ENCODE peak calls at places on chromosomes 4 and X, in six cellular contexts. K, R, O, D, M and U are unnamed samples.

GRCh38 chrX:153668423-153669173 is 5.0 kb downstream of the PNCK start:
- DNase-seq in K (no peak), R (no peak), O (no peak), D (no peak), M (no peak), U (no peak)

GRCh38 chr4:185210102-185210981 is 944 bp downstream of the SNX25 start:
- DNase-seq in K (no peak), R (peak; percentile 53), O (peak; percentile 56), D (peak; percentile 57), M (peak; percentile 70), U (peak; percentile 62)

GRCh38 chrX:49183701-49184281 is 2.4 kb downstream of the PRICKLE3 start:
- DNase-seq in K (no peak), R (peak; percentile 48), O (no peak), D (no peak), M (no peak), U (peak; percentile 61)

GRCh38 chr4:138181288-138181687 is 60.9 kb downstream of the SLC7A11 start:
- DNase-seq in K (no peak), R (peak; percentile 28), O (peak; percentile 25), D (no peak), M (peak; percentile 78), U (no peak)

GRCh38 chr4:150297861-150298474 is 219.7 kb downstream of the DCLK2 start:
- DNase-seq in K (no peak), R (peak; percentile 20), O (peak; percentile 78), D (no peak), M (peak; percentile 79), U (peak; percentile 68)

GRCh38 chr4:73317092-73317491 is 58.5 kb upstream of the ANKRD17 start:
- DNase-seq in K (no peak), R (no peak), O (no peak), D (no peak), M (no peak), U (no peak)

GRCh38 chrX:38654302-38654701 is 93.0 kb downstream of the TSPAN7 start:
- DNase-seq in K (no peak), R (no peak), O (peak; percentile 14), D (no peak), M (peak; percentile 19), U (peak; percentile 9)

GRCh38 chr4:53586121-53586816 is 5.0 kb downstream of the LNX1 start:
- DNase-seq in K (no peak), R (no peak), O (peak; percentile 99), D (no peak), M (no peak), U (no peak)

GRCh38 chr4:76753814-76754213 is 144.1 kb downstream of the SOWAHB start:
- DNase-seq in K (peak; percentile 37), R (no peak), O (peak; percentile 98), D (no peak), M (no peak), U (no peak)

GRCh38 chrX:32116047-32116446 is 1044.2 kb upstream of the FTHL17 start:
- DNase-seq in K (no peak), R (no peak), O (no peak), D (no peak), M (no peak), U (peak; percentile 7)

GRCh38 chr4:65865489-65865888 is 195.2 kb upstream of the EPHA5 start:
- DNase-seq in K (no peak), R (no peak), O (no peak), D (no peak), M (peak; percentile 36), U (peak; percentile 12)

GRCh38 chr4:52824603-52825310 is 37.4 kb upstream of the RASL11B start:
- DNase-seq in K (peak; percentile 91), R (peak; percentile 64), O (peak; percentile 85), D (peak; percentile 44), M (no peak), U (no peak)

GRCh38 chrX:120752431-120753128 is 122.7 kb upstream of the C1GALT1C1 start:
- DNase-seq in K (no peak), R (no peak), O (no peak), D (no peak), M (no peak), U (no peak)

GRCh38 chr4:57064811-57065711 is 45.1 kb downstream of the IGFBP7 start:
- DNase-seq in K (no peak), R (peak; percentile 76), O (peak; percentile 98), D (peak; percentile 55), M (peak; percentile 78), U (peak; percentile 19)

GRCh38 chr4:147122697-147123472 is 177.2 kb upstream of the TTC29 start:
- DNase-seq in K (no peak), R (no peak), O (peak; percentile 52), D (no peak), M (no peak), U (no peak)

GRCh38 chrX:70134116-70134477 is 850 bp downstream of the IGBP1 start:
- DNase-seq in K (no peak), R (no peak), O (peak; percentile 34), D (no peak), M (no peak), U (no peak)

GRCh38 chr4:10011277-10011676 is 10.0 kb downstream of the SLC2A9 start:
- DNase-seq in K (no peak), R (no peak), O (no peak), D (no peak), M (no peak), U (no peak)

GRCh38 chr4:4666693-4667642 is 125.1 kb upstream of the STX18 start:
- DNase-seq in K (no peak), R (peak; percentile 61), O (no peak), D (no peak), M (no peak), U (no peak)

GRCh38 chr4:35912174-35912573 is 332.1 kb downstream of the ARAP2 start:
- DNase-seq in K (no peak), R (no peak), O (no peak), D (no peak), M (no peak), U (no peak)

GRCh38 chr4:19304028-19304427 is 947.7 kb upstream of the SLIT2 start:
- DNase-seq in K (no peak), R (no peak), O (peak; percentile 57), D (no peak), M (no peak), U (no peak)

GRCh38 chr4:19309365-19309764 is 942.3 kb upstream of the SLIT2 start:
- DNase-seq in K (no peak), R (no peak), O (peak; percentile 74), D (no peak), M (no peak), U (no peak)
- TF ChIP-seq CTCF in K (no peak), R (no peak), O (peak; percentile 66), D (peak; percentile 19), M (no peak), U (no peak)

GRCh38 chr4:6764976-6765620 is 17.4 kb upstream of the KIAA0232 start:
- DNase-seq in K (no peak), R (no peak), O (no peak), D (no peak), M (no peak), U (no peak)

GRCh38 chr4:6767341-6767724 is 15.2 kb upstream of the KIAA0232 start:
- DNase-seq in K (no peak), R (no peak), O (peak; percentile 43), D (no peak), M (no peak), U (no peak)

GRCh38 chr4:6763330-6763851 is 19.1 kb upstream of the KIAA0232 start:
- DNase-seq in K (no peak), R (no peak), O (no peak), D (no peak), M (no peak), U (no peak)

GRCh38 chr4:6767725-6768538 is 14.6 kb upstream of the KIAA0232 start:
- DNase-seq in K (no peak), R (no peak), O (no peak), D (no peak), M (peak; percentile 40), U (no peak)

GRCh38 chr4:6765703-6766102 is 16.8 kb upstream of the KIAA0232 start:
- DNase-seq in K (no peak), R (no peak), O (no peak), D (no peak), M (no peak), U (no peak)
- H3K4me1 ChIP-seq in K (peaks cover 15% of the 10 kb centered on the region), R (no peaks in the 10 kb centered on the region), O (peaks cover 3% of the 10 kb centered on the region), D (peaks cover 31% of the 10 kb centered on the region), M (peaks cover 4% of the 10 kb centered on the region), U (no peaks in the 10 kb centered on the region)

GRCh38 chr4:55411621-55412020 is 15.9 kb downstream of the TMEM165 start:
- DNase-seq in K (no peak), R (no peak), O (peak; percentile 37), D (no peak), M (no peak), U (no peak)

GRCh38 chr4:55407764-55408163 is 12.0 kb downstream of the TMEM165 start:
- DNase-seq in K (no peak), R (no peak), O (no peak), D (no peak), M (no peak), U (no peak)

GRCh38 chr4:55407119-55407518 is 11.4 kb downstream of the TMEM165 start:
- DNase-seq in K (no peak), R (no peak), O (no peak), D (no peak), M (no peak), U (no peak)

GRCh38 chr4:55410431-55410830 is 14.7 kb downstream of the TMEM165 start:
- DNase-seq in K (no peak), R (no peak), O (no peak), D (no peak), M (no peak), U (no peak)

DNA sequence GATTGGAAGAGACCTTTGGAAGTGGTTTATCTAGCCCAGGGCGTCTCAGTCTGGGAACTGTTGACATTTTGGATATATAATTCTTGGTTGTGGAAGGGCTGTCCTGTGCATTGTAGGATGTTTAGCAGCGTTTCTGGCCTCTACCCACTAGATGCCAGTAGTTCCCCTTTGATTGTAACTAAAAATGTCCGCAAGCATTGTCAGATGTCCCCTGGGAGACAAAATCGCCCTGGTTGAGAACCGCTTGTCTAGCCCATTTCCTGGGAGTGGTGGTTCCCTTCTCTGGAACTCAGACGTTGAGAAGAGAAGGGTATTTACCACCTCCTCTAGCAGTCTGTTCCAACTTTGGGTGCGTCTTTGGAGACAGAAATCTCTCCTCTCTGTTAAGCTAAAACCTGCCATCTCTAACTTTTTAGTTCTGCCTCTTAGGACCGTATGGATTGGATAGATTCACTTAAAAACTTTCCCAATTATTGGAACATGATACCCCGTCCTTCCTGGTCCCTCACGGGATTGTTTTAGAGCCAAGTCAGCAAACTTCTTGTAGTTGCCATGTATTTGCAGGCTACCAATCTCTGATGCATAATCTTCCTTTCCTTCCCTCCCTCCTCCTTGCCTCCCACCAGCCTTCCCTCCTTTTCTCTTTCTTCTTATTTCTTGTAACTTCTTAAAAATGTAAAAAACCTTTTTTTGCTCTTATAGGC is 13.9 kb downstream of the TMEM165 start:
- DNase-seq in K (no peak), R (no peak), O (peak; percentile 13), D (peak; percentile 45), M (no peak), U (peak; percentile 61)
- TF ChIP-seq CTCF in K (no peak), R (no peak), O (peak; percentile 33), D (peak; percentile 39), M (no peak), U (peak; percentile 73)

DNA sequence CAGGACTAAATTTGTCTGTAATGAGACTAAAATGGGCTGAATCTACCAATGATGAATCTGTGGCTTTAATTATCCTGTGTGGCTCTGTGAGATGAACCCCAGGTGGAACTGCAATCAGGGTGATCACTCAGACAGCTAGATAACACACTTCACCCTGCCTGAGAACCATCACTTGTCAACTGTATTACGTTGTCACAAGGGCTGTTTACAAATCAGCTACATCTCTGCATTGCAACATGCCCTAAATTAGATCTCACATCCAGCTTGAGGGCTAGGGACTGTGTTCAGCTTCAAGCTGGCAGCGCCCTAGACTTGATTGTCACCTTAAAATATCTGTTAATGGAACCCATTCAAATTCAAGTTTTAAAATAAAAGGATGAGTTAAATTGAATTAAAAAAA is 77.0 kb downstream of the SH3KBP1 start:
- DNase-seq in K (no peak), R (no peak), O (no peak), D (no peak), M (no peak), U (no peak)
- H3K4me1 ChIP-seq in K (no peaks in the 10 kb centered on the region), R (no peaks in the 10 kb centered on the region), O (peaks cover 6% of the 10 kb centered on the region), D (no peaks in the 10 kb centered on the region), M (no peaks in the 10 kb centered on the region), U (no peaks in the 10 kb centered on the region)